ENCODE peak calls at places on chromosomes 16 and 17, in five cellular contexts. C, P, F, D and U are unnamed samples.

GRCh38 chr17:74297941-74298340 is 23.9 kb downstream of the DNAI2 start:
- DNase-seq in C (no peak), P (no peak), F (no peak), D (no peak), U (no peak)

GRCh38 chr16:50334106-50334975 is 34.4 kb downstream of the BRD7 start:
- DNase-seq in C (no peak), P (no peak), F (no peak), D (no peak), U (no peak)

GRCh38 chr17:44928136-44928535 is 12.8 kb upstream of the GFAP start:
- DNase-seq in C (peak), P (no peak), F (no peak), D (no peak), U (no peak)

GRCh38 chr16:23365602-23366240 is 63.6 kb downstream of the SCNN1B start:
- DNase-seq in C (no peak), P (no peak), F (no peak), D (no peak), U (no peak)

GRCh38 chr17:66087073-66087472 is 104.9 kb downstream of the CEP112 start:
- DNase-seq in C (no peak), P (no peak), F (no peak), D (no peak), U (no peak)

GRCh38 chr16:48503779-48504178 is 106.2 kb downstream of the N4BP1 start:
- DNase-seq in C (no peak), P (no peak), F (peak), D (no peak), U (no peak)

GRCh38 chr17:56172517-56172982 is 19.3 kb downstream of the ANKFN1 start:
- DNase-seq in C (no peak), P (no peak), F (no peak), D (peak), U (no peak)

GRCh38 chr17:48559609-48560451 is 14.9 kb upstream of the HOXB2 start:
- DNase-seq in C (no peak), P (no peak), F (no peak), D (no peak), U (no peak)

GRCh38 chr17:39629894-39630293 is 3.1 kb downstream of the PPP1R1B start:
- DNase-seq in C (no peak), P (no peak), F (no peak), D (no peak), U (no peak)

GRCh38 chr17:72982680-72983079 is 109.8 kb downstream of the SLC39A11 start:
- DNase-seq in C (no peak), P (no peak), F (no peak), D (no peak), U (no peak)

GRCh38 chr16:88539652-88540345 is 30.4 kb upstream of the ZC3H18 start:
- DNase-seq in C (no peak), P (no peak), F (no peak), D (no peak), U (no peak)

GRCh38 chr16:21264226-21265036 is 13.7 kb downstream of the CRYM start:
- DNase-seq in C (no peak), P (no peak), F (no peak), D (no peak), U (no peak)

GRCh38 chr17:8223356-8224063 is 13.1 kb upstream of the AURKB start:
- DNase-seq in C (peak), P (peak), F (peak), D (peak), U (peak)

GRCh38 chr16:75555213-75555706 is 792 bp downstream of the TMEM231 start:
- DNase-seq in C (peak), P (peak), F (peak), D (peak), U (peak)
- H3K27ac ChIP-seq in C (peak), P (peak), F (peak), D (peak), U (peak)

DNA sequence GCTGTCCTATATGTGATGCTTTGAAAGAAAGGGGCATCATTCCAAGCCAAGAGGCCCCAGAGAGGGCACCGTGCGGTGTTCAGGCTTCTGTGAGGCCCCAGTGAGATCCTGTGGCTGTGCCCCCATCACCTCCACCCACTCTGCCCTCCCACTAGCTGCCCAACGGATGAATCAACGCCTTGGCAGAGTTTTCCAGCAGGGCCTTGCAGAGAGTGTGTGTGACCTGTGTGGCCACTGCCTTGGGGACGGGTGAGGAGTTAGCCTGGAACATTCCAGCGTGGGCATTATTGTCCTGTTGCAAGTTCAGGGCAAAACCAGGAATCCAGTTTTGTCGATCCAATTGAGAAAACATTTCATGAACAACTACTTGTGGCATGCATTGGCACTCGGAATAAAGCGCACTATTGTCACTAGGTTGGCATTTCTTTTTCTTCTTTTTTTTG is 53.7 kb downstream of the SF3B3 start:
- DNase-seq in C (peak), P (peak), F (peak), D (no peak), U (no peak)
- H3K27ac ChIP-seq in C (peak), P (no peak), F (no peak), D (no peak), U (no peak)

GRCh38 chr17:6536053-6536452 is 20.3 kb downstream of the PITPNM3 start:
- DNase-seq in C (peak), P (no peak), F (no peak), D (no peak), U (no peak)
- H3K27ac ChIP-seq in C (no peak), P (no peak), F (no peak), D (no peak), U (no peak)

DNA sequence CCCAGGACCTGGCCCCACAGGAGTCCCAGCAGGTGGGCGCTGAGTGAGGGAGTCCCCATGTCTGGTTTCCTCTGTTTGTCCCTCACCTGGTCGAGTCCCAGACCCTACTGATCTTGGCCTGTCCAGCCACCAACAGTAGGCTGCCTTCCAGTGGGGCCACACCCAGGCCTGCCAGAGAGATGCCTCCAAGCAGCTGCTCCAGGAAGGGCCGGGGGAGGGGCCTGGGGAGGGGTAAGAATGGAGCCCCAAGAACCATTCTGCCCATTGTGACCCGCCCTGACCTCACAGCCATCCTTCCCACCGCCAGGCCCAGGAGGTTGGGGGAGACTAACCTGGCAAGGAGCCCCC is 736 bp downstream of the SPATA20 start:
- DNase-seq in C (no peak), P (peak), F (no peak), D (no peak), U (no peak)
- H3K27ac ChIP-seq in C (peak), P (no peak), F (no peak), D (peak), U (no peak)

GRCh38 chr17:42849031-42849430 is 2.0 kb upstream of the AOC3 start:
- DNase-seq in C (no peak), P (no peak), F (no peak), D (no peak), U (no peak)
- H3K27ac ChIP-seq in C (no peak), P (no peak), F (no peak), D (no peak), U (no peak)

GRCh38 chr17:4514206-4514605 is 15.5 kb downstream of the SPNS2 start:
- DNase-seq in C (peak), P (no peak), F (no peak), D (no peak), U (no peak)
- H3K27ac ChIP-seq in C (peak), P (no peak), F (no peak), D (peak), U (no peak)

GRCh38 chr17:10061131-10061581 is 137.2 kb downstream of the GAS7 start:
- DNase-seq in C (no peak), P (no peak), F (no peak), D (no peak), U (no peak)
- H3K27ac ChIP-seq in C (peak), P (no peak), F (no peak), D (no peak), U (no peak)